ENCODE peak calls at places on chromosomes 7 and 10, in seven cellular contexts. One of them, this sample, is unnamed. For H3K27me3, the result is how much of the 10 kb centered on the place peaks cover.

GRCh38 chr10:129780901-129781795 is 182.9 kb downstream of the EBF3 start:
- DNase-seq in CD8-positive, alpha-beta T cell: no peak
- DNase-seq in lung: no peak
- DNase-seq in prostate gland: no peak
- DNase-seq in BE2C: no peak
- DNase-seq in right lobe of liver: no peak
- DNase-seq in spleen: peak
- DNase-seq in this sample: no peak

GRCh38 chr10:49594594-49594993 is 15.5 kb upstream of the SLC18A3 start:
- DNase-seq in right lobe of liver: no peak
- DNase-seq in BE2C: peak
- DNase-seq in prostate gland: no peak
- DNase-seq in spleen: no peak
- DNase-seq in CD8-positive, alpha-beta T cell: no peak
- DNase-seq in lung: peak
- DNase-seq in this sample: peak

GRCh38 chr7:80721880-80722595 is 83.6 kb downstream of the CD36 start:
- DNase-seq in CD8-positive, alpha-beta T cell: no peak
- DNase-seq in right lobe of liver: no peak
- DNase-seq in spleen: no peak
- DNase-seq in lung: no peak
- DNase-seq in prostate gland: no peak
- DNase-seq in BE2C: no peak
- DNase-seq in this sample: no peak

GRCh38 chr7:149285581-149285975 is 23.6 kb downstream of the ZNF783 start:
- DNase-seq in prostate gland: no peak
- DNase-seq in CD8-positive, alpha-beta T cell: no peak
- DNase-seq in spleen: no peak
- DNase-seq in lung: no peak
- DNase-seq in right lobe of liver: no peak
- DNase-seq in BE2C: no peak
- DNase-seq in this sample: no peak

GRCh38 chr10:42879380-42880254 is 97.0 kb downstream of the BMS1 start:
- DNase-seq in CD8-positive, alpha-beta T cell: no peak
- DNase-seq in spleen: no peak
- DNase-seq in lung: no peak
- DNase-seq in prostate gland: no peak
- DNase-seq in right lobe of liver: no peak
- DNase-seq in BE2C: no peak
- DNase-seq in this sample: no peak

GRCh38 chr7:4712371-4713182 is 30.5 kb downstream of the FOXK1 start:
- DNase-seq in spleen: no peak
- DNase-seq in lung: no peak
- DNase-seq in right lobe of liver: peak
- DNase-seq in CD8-positive, alpha-beta T cell: no peak
- DNase-seq in BE2C: no peak
- DNase-seq in prostate gland: peak
- DNase-seq in this sample: no peak

GRCh38 chr7:122674502-122674901 is 24.4 kb downstream of the RNF133 start:
- DNase-seq in spleen: no peak
- DNase-seq in lung: no peak
- DNase-seq in CD8-positive, alpha-beta T cell: no peak
- DNase-seq in BE2C: no peak
- DNase-seq in right lobe of liver: no peak
- DNase-seq in prostate gland: peak
- DNase-seq in this sample: no peak

GRCh38 chr7:108716783-108717182 is 147.1 kb downstream of the DNAJB9 start:
- DNase-seq in BE2C: no peak
- DNase-seq in prostate gland: no peak
- DNase-seq in right lobe of liver: no peak
- DNase-seq in lung: no peak
- DNase-seq in spleen: no peak
- DNase-seq in CD8-positive, alpha-beta T cell: no peak
- DNase-seq in this sample: no peak

GRCh38 chr7:28349637-28350036 is 62.7 kb upstream of the CREB5 start:
- DNase-seq in right lobe of liver: no peak
- DNase-seq in lung: no peak
- DNase-seq in spleen: no peak
- DNase-seq in CD8-positive, alpha-beta T cell: no peak
- DNase-seq in prostate gland: no peak
- DNase-seq in BE2C: no peak
- DNase-seq in this sample: no peak

GRCh38 chr10:100730739-100731602 is 14.4 kb upstream of the PAX2 start:
- DNase-seq in right lobe of liver: no peak
- DNase-seq in spleen: peak
- DNase-seq in CD8-positive, alpha-beta T cell: no peak
- DNase-seq in prostate gland: no peak
- DNase-seq in BE2C: no peak
- DNase-seq in lung: no peak
- DNase-seq in this sample: peak

GRCh38 chr7:79806161-79806734 is 328.4 kb upstream of the GNAI1 start:
- DNase-seq in BE2C: no peak
- DNase-seq in spleen: no peak
- DNase-seq in prostate gland: no peak
- DNase-seq in lung: no peak
- DNase-seq in CD8-positive, alpha-beta T cell: no peak
- DNase-seq in right lobe of liver: no peak
- DNase-seq in this sample: no peak

GRCh38 chr7:111392976-111393762 is 169.1 kb downstream of the IMMP2L start:
- DNase-seq in BE2C: no peak
- DNase-seq in prostate gland: no peak
- DNase-seq in CD8-positive, alpha-beta T cell: no peak
- DNase-seq in lung: no peak
- DNase-seq in right lobe of liver: no peak
- DNase-seq in spleen: no peak
- DNase-seq in this sample: no peak

GRCh38 chr7:127953966-127954365 is 77.3 kb downstream of the LRRC4 start:
- DNase-seq in lung: no peak
- DNase-seq in CD8-positive, alpha-beta T cell: no peak
- DNase-seq in right lobe of liver: no peak
- DNase-seq in prostate gland: no peak
- DNase-seq in spleen: no peak
- DNase-seq in BE2C: no peak
- DNase-seq in this sample: no peak

GRCh38 chr10:104657458-104657857 is 16.4 kb downstream of the SORCS3 start:
- DNase-seq in spleen: no peak
- DNase-seq in lung: no peak
- DNase-seq in right lobe of liver: no peak
- DNase-seq in prostate gland: no peak
- DNase-seq in CD8-positive, alpha-beta T cell: no peak
- DNase-seq in BE2C: no peak
- DNase-seq in this sample: no peak

GRCh38 chr10:114306116-114306973 is 67.3 kb downstream of the VWA2 start:
- DNase-seq in right lobe of liver: no peak
- DNase-seq in prostate gland: no peak
- DNase-seq in lung: no peak
- DNase-seq in BE2C: no peak
- DNase-seq in CD8-positive, alpha-beta T cell: no peak
- DNase-seq in spleen: peak
- DNase-seq in this sample: no peak

GRCh38 chr10:22630229-22631174 is 83.9 kb downstream of the PIP4K2A start:
- DNase-seq in right lobe of liver: no peak
- DNase-seq in prostate gland: no peak
- DNase-seq in CD8-positive, alpha-beta T cell: no peak
- DNase-seq in BE2C: no peak
- DNase-seq in spleen: no peak
- DNase-seq in lung: no peak
- DNase-seq in this sample: peak

GRCh38 chr7:82179311-82179710 is 264.3 kb downstream of the CACNA2D1 start:
- DNase-seq in prostate gland: no peak
- DNase-seq in CD8-positive, alpha-beta T cell: no peak
- DNase-seq in lung: no peak
- DNase-seq in spleen: no peak
- DNase-seq in BE2C: no peak
- DNase-seq in right lobe of liver: no peak
- DNase-seq in this sample: no peak

GRCh38 chr10:110872145-110872983 is 636 bp downstream of the PDCD4 start:
- DNase-seq in prostate gland: peak
- DNase-seq in right lobe of liver: peak
- DNase-seq in spleen: peak
- DNase-seq in lung: peak
- DNase-seq in CD8-positive, alpha-beta T cell: peak
- DNase-seq in BE2C: peak
- DNase-seq in this sample: peak

GRCh38 chr10:111034598-111035310 is 42.1 kb upstream of the ADRA2A start:
- DNase-seq in lung: no peak
- DNase-seq in right lobe of liver: no peak
- DNase-seq in spleen: no peak
- DNase-seq in prostate gland: no peak
- DNase-seq in BE2C: no peak
- DNase-seq in CD8-positive, alpha-beta T cell: no peak
- DNase-seq in this sample: no peak

GRCh38 chr10:17216217-17216900 is 11.7 kb upstream of the VIM start:
- DNase-seq in spleen: no peak
- DNase-seq in right lobe of liver: no peak
- DNase-seq in lung: no peak
- DNase-seq in BE2C: no peak
- DNase-seq in CD8-positive, alpha-beta T cell: no peak
- DNase-seq in prostate gland: no peak
- DNase-seq in this sample: no peak

GRCh38 chr10:62332406-62332805 is 41.8 kb upstream of the ZNF365 start:
- DNase-seq in lung: no peak
- DNase-seq in BE2C: no peak
- DNase-seq in spleen: no peak
- DNase-seq in prostate gland: no peak
- DNase-seq in CD8-positive, alpha-beta T cell: no peak
- DNase-seq in right lobe of liver: no peak
- DNase-seq in this sample: no peak

GRCh38 chr10:97777148-97777547 is 5.3 kb upstream of the SFRP5 start:
- DNase-seq in CD8-positive, alpha-beta T cell: no peak
- DNase-seq in lung: no peak
- DNase-seq in right lobe of liver: no peak
- DNase-seq in prostate gland: no peak
- DNase-seq in spleen: no peak
- DNase-seq in BE2C: no peak
- DNase-seq in this sample: no peak
- TF ChIP-seq CTCF in CD8-positive, alpha-beta T cell: no peak
- TF ChIP-seq CTCF in lung: no peak
- TF ChIP-seq CTCF in right lobe of liver: no peak
- TF ChIP-seq CTCF in prostate gland: no peak
- TF ChIP-seq CTCF in spleen: no peak
- TF ChIP-seq CTCF in BE2C: no peak
- TF ChIP-seq CTCF in this sample: no peak

GRCh38 chr7:101595246-101595645 is 33.9 kb downstream of the MYL10 start:
- DNase-seq in CD8-positive, alpha-beta T cell: no peak
- DNase-seq in BE2C: no peak
- DNase-seq in spleen: no peak
- DNase-seq in prostate gland: no peak
- DNase-seq in lung: no peak
- DNase-seq in right lobe of liver: no peak
- DNase-seq in this sample: no peak
- H3K27me3 ChIP-seq in CD8-positive, alpha-beta T cell: under half
- H3K27me3 ChIP-seq in BE2C: under half
- H3K27me3 ChIP-seq in spleen: under half
- H3K27me3 ChIP-seq in prostate gland: under half
- H3K27me3 ChIP-seq in lung: under half
- H3K27me3 ChIP-seq in right lobe of liver: under half
- H3K27me3 ChIP-seq in this sample: under half

DNA sequence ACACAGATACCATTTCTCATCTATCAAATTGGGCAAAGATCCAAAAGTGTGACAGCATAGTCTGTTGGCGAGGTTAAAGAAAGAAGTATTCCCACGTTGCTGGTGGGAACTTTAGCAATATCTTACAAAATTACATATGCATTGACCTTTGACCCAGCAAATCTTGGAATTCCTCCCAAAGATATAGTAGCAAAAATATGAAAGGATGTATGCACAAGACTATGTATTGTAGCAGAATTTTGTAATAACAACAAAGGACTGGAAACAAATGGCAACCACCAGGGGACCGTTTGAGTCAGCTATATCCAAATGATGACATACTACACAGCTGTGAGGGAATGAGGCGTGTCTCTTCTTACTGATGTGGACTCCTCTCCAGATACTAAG is 50.2 kb downstream of the KCNH2 start:
- DNase-seq in BE2C: no peak
- DNase-seq in CD8-positive, alpha-beta T cell: no peak
- DNase-seq in lung: no peak
- DNase-seq in right lobe of liver: no peak
- DNase-seq in spleen: no peak
- DNase-seq in prostate gland: no peak
- DNase-seq in this sample: no peak
- TF ChIP-seq CTCF in BE2C: peak
- TF ChIP-seq CTCF in CD8-positive, alpha-beta T cell: no peak
- TF ChIP-seq CTCF in lung: no peak
- TF ChIP-seq CTCF in right lobe of liver: no peak
- TF ChIP-seq CTCF in spleen: no peak
- TF ChIP-seq CTCF in prostate gland: no peak
- TF ChIP-seq CTCF in this sample: no peak

GRCh38 chr7:151023211-151023610 is 1.1 kb downstream of the ATG9B start:
- DNase-seq in right lobe of liver: no peak
- DNase-seq in CD8-positive, alpha-beta T cell: no peak
- DNase-seq in spleen: no peak
- DNase-seq in lung: no peak
- DNase-seq in BE2C: no peak
- DNase-seq in prostate gland: no peak
- DNase-seq in this sample: no peak

GRCh38 chr7:151025924-151026671 is 1.8 kb upstream of the ATG9B start:
- DNase-seq in prostate gland: no peak
- DNase-seq in spleen: no peak
- DNase-seq in CD8-positive, alpha-beta T cell: no peak
- DNase-seq in BE2C: no peak
- DNase-seq in lung: no peak
- DNase-seq in right lobe of liver: no peak
- DNase-seq in this sample: no peak

GRCh38 chr7:151028131-151028947 is at the start of gene ABCB8:
- DNase-seq in right lobe of liver: peak
- DNase-seq in spleen: peak
- DNase-seq in CD8-positive, alpha-beta T cell: peak
- DNase-seq in lung: peak
- DNase-seq in prostate gland: peak
- DNase-seq in BE2C: peak
- DNase-seq in this sample: peak

GRCh38 chr7:151020231-151020630 is 4.1 kb downstream of the ATG9B start:
- DNase-seq in BE2C: no peak
- DNase-seq in prostate gland: no peak
- DNase-seq in CD8-positive, alpha-beta T cell: no peak
- DNase-seq in right lobe of liver: no peak
- DNase-seq in spleen: no peak
- DNase-seq in lung: no peak
- DNase-seq in this sample: no peak

GRCh38 chr7:151024435-151025056 is at the start of gene ATG9B:
- DNase-seq in CD8-positive, alpha-beta T cell: no peak
- DNase-seq in prostate gland: no peak
- DNase-seq in spleen: no peak
- DNase-seq in lung: no peak
- DNase-seq in BE2C: no peak
- DNase-seq in right lobe of liver: no peak
- DNase-seq in this sample: no peak
- H3K27me3 ChIP-seq in CD8-positive, alpha-beta T cell: under half
- H3K27me3 ChIP-seq in prostate gland: under half
- H3K27me3 ChIP-seq in spleen: under half
- H3K27me3 ChIP-seq in lung: under half
- H3K27me3 ChIP-seq in BE2C: under half
- H3K27me3 ChIP-seq in right lobe of liver: under half
- H3K27me3 ChIP-seq in this sample: under half

This sample was measured in DND-41.